ENCODE peak calls at places on chromosome 21, in four cellular contexts. X is heart left ventricle, F is A549, U is cardiac muscle cell. K is an unnamed sample. For H3K4me1, the result is how much of the 10 kb centered on the place peaks cover.

GRCh38 chr21:36966846-36967657 is 583 bp upstream of the HLCS start:
- DNase-seq in X (no peak), F (no peak), U (peak), K (no peak)

GRCh38 chr21:25188639-25189038 is 418.6 kb downstream of the MRPL39 start:
- DNase-seq in X (no peak), F (no peak), U (no peak), K (no peak)

GRCh38 chr21:42525676-42526378 is 12.2 kb downstream of the SLC37A1 start:
- DNase-seq in X (no peak), F (no peak), U (no peak), K (no peak)

GRCh38 chr21:25385912-25386474 is 221.3 kb downstream of the MRPL39 start:
- DNase-seq in X (no peak), F (peak), U (peak), K (no peak)

GRCh38 chr21:35616090-35616489 is 444.2 kb downstream of the SETD4 start:
- DNase-seq in X (no peak), F (peak), U (peak), K (no peak)

GRCh38 chr21:32456497-32456918 is 44.0 kb downstream of the EVA1C start:
- DNase-seq in X (no peak), F (no peak), U (peak), K (peak)

GRCh38 chr21:27134513-27134912 is 167.6 kb upstream of the ADAMTS5 start:
- DNase-seq in X (no peak), F (no peak), U (peak), K (no peak)

GRCh38 chr21:42199488-42200463 is 19.2 kb upstream of the ABCG1 start:
- DNase-seq in X (no peak), F (peak), U (peak), K (no peak)

GRCh38 chr21:27776925-27777553 is 810.2 kb upstream of the ADAMTS5 start:
- DNase-seq in X (peak), F (no peak), U (peak), K (no peak)

GRCh38 chr21:15825699-15826098 is 95.9 kb downstream of the USP25 start:
- DNase-seq in X (no peak), F (no peak), U (no peak), K (no peak)

GRCh38 chr21:38289697-38290096 is 32.9 kb downstream of the KCNJ15 start:
- DNase-seq in X (peak), F (no peak), U (peak), K (no peak)

GRCh38 chr21:31524140-31524539 is 135.4 kb upstream of the SOD1 start:
- DNase-seq in X (no peak), F (no peak), U (no peak), K (no peak)

GRCh38 chr21:15472641-15473040 is 257.1 kb upstream of the USP25 start:
- DNase-seq in X (no peak), F (no peak), U (no peak), K (no peak)

GRCh38 chr21:23936224-23936623 is 1671.1 kb downstream of the MRPL39 start:
- DNase-seq in X (no peak), F (no peak), U (peak), K (no peak)

GRCh38 chr21:42646836-42647235 is 6.6 kb upstream of the PDE9A start:
- DNase-seq in X (peak), F (no peak), U (no peak), K (no peak)

GRCh38 chr21:42315296-42315891 is at the start of gene TFF3:
- DNase-seq in X (no peak), F (no peak), U (no peak), K (no peak)

GRCh38 chr21:42421018-42421793 is 17.5 kb downstream of the UBASH3A start:
- DNase-seq in X (no peak), F (no peak), U (no peak), K (no peak)

GRCh38 chr21:32412998-32413504 is 545 bp downstream of the EVA1C start:
- DNase-seq in X (peak), F (no peak), U (peak), K (peak)

GRCh38 chr21:25342811-25343210 is 264.5 kb downstream of the MRPL39 start:
- DNase-seq in X (no peak), F (no peak), U (peak), K (no peak)

GRCh38 chr21:31490471-31490870 is 146.4 kb upstream of the TIAM1 start:
- DNase-seq in X (no peak), F (peak), U (no peak), K (no peak)

GRCh38 chr21:28228624-28228995 is 764.1 kb downstream of the LTN1 start:
- DNase-seq in X (no peak), F (no peak), U (no peak), K (no peak)

GRCh38 chr21:31236528-31236927 is 107.5 kb downstream of the TIAM1 start:
- DNase-seq in X (no peak), F (no peak), U (no peak), K (no peak)

GRCh38 chr21:16420086-16420724 is 690.4 kb downstream of the USP25 start:
- DNase-seq in X (peak), F (no peak), U (peak), K (peak)

GRCh38 chr21:15065381-15066230 is 806 bp upstream of the NRIP1 start:
- DNase-seq in X (peak), F (peak), U (peak), K (peak)

GRCh38 chr21:31184462-31184861 is 146.2 kb upstream of the KRTAP19-8 start:
- DNase-seq in X (no peak), F (no peak), U (no peak), K (no peak)

GRCh38 chr21:43362306-43362927 is 64.5 kb downstream of the SIK1 start:
- DNase-seq in X (peak), F (no peak), U (peak), K (peak)

DNA sequence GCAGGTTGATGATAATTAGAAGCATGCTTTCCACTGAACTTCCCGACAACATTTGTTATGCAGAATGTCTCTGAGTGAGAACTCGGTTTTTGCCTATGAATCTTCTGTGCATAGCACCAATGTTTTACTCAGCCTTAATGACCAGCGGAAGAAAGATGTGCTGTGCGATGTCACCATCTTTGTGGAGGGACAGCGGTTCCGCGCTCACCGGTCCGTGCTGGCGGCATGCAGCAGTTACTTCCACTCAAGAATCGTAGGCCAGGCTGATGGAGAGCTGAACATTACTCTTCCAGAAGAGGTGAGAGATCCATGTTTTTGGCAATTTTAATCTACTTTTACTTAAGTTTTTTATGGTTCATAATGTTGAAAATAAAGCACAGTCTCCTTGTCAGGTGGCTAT is 22.5 kb downstream of the BACH1 start:
- DNase-seq in X (no peak), F (no peak), U (no peak), K (no peak)
- H3K4me1 ChIP-seq in X (under half), F (under half), U (under half), K (under half)

GRCh38 chr21:44958471-44959191 is 18.8 kb downstream of the SLX9 start:
- DNase-seq in X (peak), F (no peak), U (peak), K (peak)
- TF ChIP-seq CTCF in X (no peak), F (no peak), U (no peak), K (no peak)

DNA sequence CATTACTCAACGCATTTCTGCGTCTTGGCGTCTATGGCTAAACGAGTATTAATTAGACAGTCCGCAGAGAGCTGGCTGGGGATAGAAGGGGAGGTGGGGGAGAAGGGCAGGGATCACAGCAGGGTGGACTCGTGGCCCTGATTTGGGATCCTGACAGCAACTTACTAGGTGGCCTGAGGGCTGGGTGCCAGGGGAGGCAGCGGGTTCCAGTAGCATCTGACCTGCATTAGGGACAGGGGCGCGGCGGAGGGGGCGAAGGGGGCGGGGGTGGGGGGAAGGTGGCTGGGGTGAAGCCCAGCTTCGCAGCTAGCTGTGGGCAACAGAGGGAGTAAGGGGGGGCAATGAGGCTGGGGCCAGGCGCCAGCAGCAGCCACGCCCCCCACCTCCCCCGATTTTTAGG is 1.0 kb upstream of the BACE2 start:
- DNase-seq in X (peak), F (no peak), U (peak), K (peak)
- H3K27ac ChIP-seq in X (peak), F (peak), U (no peak), K (peak)

GRCh38 chr21:29301703-29302102 is 3.0 kb downstream of the BACH1 start:
- DNase-seq in X (no peak), F (no peak), U (no peak), K (no peak)

GRCh38 chr21:29300547-29301138 is 1.9 kb downstream of the BACH1 start:
- DNase-seq in X (no peak), F (no peak), U (no peak), K (no peak)

GRCh38 chr21:29304577-29304976 is 5.9 kb downstream of the BACH1 start:
- DNase-seq in X (no peak), F (no peak), U (no peak), K (no peak)

GRCh38 chr21:29303301-29303700 is 4.6 kb downstream of the BACH1 start:
- DNase-seq in X (no peak), F (no peak), U (no peak), K (no peak)

GRCh38 chr21:29302340-29302991 is 3.7 kb downstream of the BACH1 start:
- DNase-seq in X (no peak), F (no peak), U (no peak), K (no peak)
- H3K4me1 ChIP-seq in X (half or more), F (under half), U (under half), K (under half)

GRCh38 chr21:39315603-39316002 is 2.2 kb upstream of the BRWD1 start:
- DNase-seq in X (no peak), F (no peak), U (no peak), K (no peak)

GRCh38 chr21:39313042-39313456 is 383 bp downstream of the BRWD1 start:
- DNase-seq in X (no peak), F (peak), U (no peak), K (peak)

GRCh38 chr21:39312112-39313041 is 1.1 kb downstream of the BRWD1 start:
- DNase-seq in X (peak), F (peak), U (peak), K (peak)

GRCh38 chr21:39314155-39315027 is 959 bp upstream of the BRWD1 start:
- DNase-seq in X (peak), F (peak), U (peak), K (peak)

GRCh38 chr21:39313457-39314154 is at the start of gene BRWD1:
- DNase-seq in X (peak), F (peak), U (peak), K (peak)
- TF ChIP-seq CTCF in X (peak), F (peak), U (peak), K (peak)

DNA sequence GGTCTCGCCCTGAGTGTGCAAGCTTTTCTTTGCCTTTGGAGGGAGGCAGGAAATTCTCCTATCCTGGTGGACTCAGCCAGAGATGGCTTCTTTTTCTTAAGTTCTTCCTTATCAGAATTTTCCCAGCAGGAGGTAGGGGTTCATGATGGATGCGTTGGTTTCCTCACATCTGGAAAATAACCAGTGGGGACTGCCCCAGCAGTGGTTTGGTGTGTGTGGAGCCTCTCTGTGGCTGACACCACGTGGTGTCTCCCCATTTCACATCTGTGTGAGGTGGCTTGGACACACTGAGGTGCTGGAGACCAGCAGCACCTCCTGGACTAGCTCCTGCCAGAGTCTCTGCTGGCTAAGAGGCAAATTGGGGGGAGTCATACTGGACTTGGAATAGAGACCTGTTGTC is 32.6 kb downstream of the B3GALT5 start:
- DNase-seq in X (no peak), F (no peak), U (no peak), K (no peak)
- H3K27ac ChIP-seq in X (no peak), F (no peak), U (no peak), K (no peak)

DNA sequence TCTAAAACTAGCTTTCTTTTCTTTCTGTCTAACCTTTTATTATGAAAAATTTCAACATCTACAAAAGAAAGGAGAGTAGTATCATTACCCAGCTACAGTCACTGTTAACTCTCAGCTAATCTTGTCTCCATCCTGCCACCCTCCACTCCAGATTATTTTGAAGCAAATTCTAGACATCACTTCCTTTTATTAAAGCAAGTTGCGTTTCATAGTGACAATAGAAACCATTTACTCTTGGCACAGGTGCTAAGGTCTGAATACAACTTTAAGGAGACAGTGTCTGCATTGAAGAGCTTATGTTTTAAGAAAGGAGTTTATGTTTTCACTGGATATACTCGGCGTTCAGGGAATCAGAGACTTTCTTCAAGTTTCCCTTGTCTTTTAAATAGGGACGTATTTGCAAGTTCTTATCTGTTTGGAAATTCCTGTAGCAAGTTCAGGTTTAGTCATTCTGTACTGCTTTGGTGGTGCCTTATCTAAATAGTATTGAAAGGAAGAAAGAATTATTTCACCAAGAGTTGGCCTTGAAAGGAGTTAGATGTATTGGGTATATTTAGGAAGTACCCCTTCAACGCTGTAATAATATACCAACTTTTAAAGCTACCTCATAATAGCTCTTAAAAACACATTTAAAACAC is 42.7 kb downstream of the ITSN1 start:
- DNase-seq in X (no peak), F (no peak), U (peak), K (no peak)
- H3K4me1 ChIP-seq in X (half or more), F (half or more), U (half or more), K (under half)

GRCh38 chr21:18153063-18153462 is 91.6 kb upstream of the CHODL start:
- DNase-seq in X (no peak), F (no peak), U (peak), K (no peak)
- TF ChIP-seq CTCF in X (no peak), F (no peak), U (no peak), K (no peak)

GRCh38 chr21:45644041-45644906 is 749 bp downstream of the PCBP3 start:
- DNase-seq in X (no peak), F (no peak), U (peak), K (no peak)
- H3K27ac ChIP-seq in X (peak), F (peak), U (no peak), K (no peak)

GRCh38 chr21:34129039-34129891 is 55.9 kb downstream of the MRPS6 start:
- DNase-seq in X (peak), F (no peak), U (peak), K (peak)

GRCh38 chr21:34131586-34131985 is 58.2 kb downstream of the MRPS6 start:
- DNase-seq in X (no peak), F (no peak), U (no peak), K (no peak)

GRCh38 chr21:34129971-34130597 is 56.7 kb downstream of the MRPS6 start:
- DNase-seq in X (no peak), F (no peak), U (peak), K (no peak)

GRCh38 chr21:34132202-34132601 is 58.8 kb downstream of the MRPS6 start:
- DNase-seq in X (no peak), F (no peak), U (no peak), K (no peak)

GRCh38 chr21:34130598-34130985 is 57.2 kb downstream of the MRPS6 start:
- DNase-seq in X (no peak), F (no peak), U (no peak), K (no peak)
- H3K4me1 ChIP-seq in X (half or more), F (under half), U (half or more), K (under half)